ENCODE peak calls at places on chromosomes 7 and 10, in seven cellular contexts. One of them, this sample, is unnamed. For H3K27me3, the result is how much of the 10 kb centered on the place peaks cover.

GRCh38 chr10:91557540-91558231 is 75.2 kb downstream of the PPP1R3C start:
- DNase-seq in stomach: no peak
- DNase-seq in PC-9: no peak
- DNase-seq in AG04450: no peak
- DNase-seq in adrenal gland: no peak
- DNase-seq in body of pancreas: no peak
- DNase-seq in osteoblast: no peak
- DNase-seq in this sample: no peak

GRCh38 chr7:28435152-28435551 is 22.8 kb downstream of the CREB5 start:
- DNase-seq in stomach: no peak
- DNase-seq in PC-9: no peak
- DNase-seq in AG04450: no peak
- DNase-seq in adrenal gland: no peak
- DNase-seq in body of pancreas: no peak
- DNase-seq in osteoblast: no peak
- DNase-seq in this sample: no peak

GRCh38 chr7:48112431-48113165 is 23.5 kb downstream of the UPP1 start:
- DNase-seq in stomach: no peak
- DNase-seq in PC-9: peak
- DNase-seq in AG04450: no peak
- DNase-seq in adrenal gland: no peak
- DNase-seq in body of pancreas: no peak
- DNase-seq in osteoblast: peak
- DNase-seq in this sample: no peak

GRCh38 chr7:156282816-156283215 is 357.8 kb upstream of the RNF32 start:
- DNase-seq in stomach: no peak
- DNase-seq in PC-9: no peak
- DNase-seq in AG04450: no peak
- DNase-seq in adrenal gland: no peak
- DNase-seq in body of pancreas: no peak
- DNase-seq in osteoblast: no peak
- DNase-seq in this sample: no peak

GRCh38 chr10:116767235-116767634 is 24.9 kb upstream of the HSPA12A start:
- DNase-seq in stomach: no peak
- DNase-seq in PC-9: no peak
- DNase-seq in AG04450: no peak
- DNase-seq in adrenal gland: peak
- DNase-seq in body of pancreas: no peak
- DNase-seq in osteoblast: no peak
- DNase-seq in this sample: no peak

GRCh38 chr10:23467024-23467423 is 28.1 kb downstream of the OTUD1 start:
- DNase-seq in stomach: no peak
- DNase-seq in PC-9: no peak
- DNase-seq in AG04450: no peak
- DNase-seq in adrenal gland: no peak
- DNase-seq in body of pancreas: no peak
- DNase-seq in osteoblast: no peak
- DNase-seq in this sample: no peak

GRCh38 chr10:130335336-130335735 is 199.1 kb downstream of the GLRX3 start:
- DNase-seq in stomach: no peak
- DNase-seq in PC-9: no peak
- DNase-seq in AG04450: no peak
- DNase-seq in adrenal gland: no peak
- DNase-seq in body of pancreas: no peak
- DNase-seq in osteoblast: peak
- DNase-seq in this sample: no peak

GRCh38 chr7:106068538-106068961 is 43.6 kb downstream of the SYPL1 start:
- DNase-seq in stomach: no peak
- DNase-seq in PC-9: no peak
- DNase-seq in AG04450: no peak
- DNase-seq in adrenal gland: no peak
- DNase-seq in body of pancreas: no peak
- DNase-seq in osteoblast: no peak
- DNase-seq in this sample: no peak

GRCh38 chr7:96131525-96131924 is 190.4 kb downstream of the SLC25A13 start:
- DNase-seq in stomach: no peak
- DNase-seq in PC-9: no peak
- DNase-seq in AG04450: no peak
- DNase-seq in adrenal gland: no peak
- DNase-seq in body of pancreas: no peak
- DNase-seq in osteoblast: no peak
- DNase-seq in this sample: no peak

GRCh38 chr7:95199779-95200558 is 124.4 kb downstream of the PON1 start:
- DNase-seq in stomach: no peak
- DNase-seq in PC-9: no peak
- DNase-seq in AG04450: peak
- DNase-seq in adrenal gland: peak
- DNase-seq in body of pancreas: peak
- DNase-seq in osteoblast: peak
- DNase-seq in this sample: no peak

GRCh38 chr10:35300063-35300699 is 36.1 kb upstream of the CCNY start:
- DNase-seq in stomach: no peak
- DNase-seq in PC-9: no peak
- DNase-seq in AG04450: no peak
- DNase-seq in adrenal gland: no peak
- DNase-seq in body of pancreas: no peak
- DNase-seq in osteoblast: peak
- DNase-seq in this sample: no peak

GRCh38 chr7:94838717-94839116 is 68.7 kb upstream of the PPP1R9A start:
- DNase-seq in stomach: no peak
- DNase-seq in PC-9: no peak
- DNase-seq in AG04450: no peak
- DNase-seq in adrenal gland: no peak
- DNase-seq in body of pancreas: no peak
- DNase-seq in osteoblast: no peak
- DNase-seq in this sample: no peak

GRCh38 chr7:13801669-13802068 is 187.8 kb downstream of the ETV1 start:
- DNase-seq in stomach: no peak
- DNase-seq in PC-9: no peak
- DNase-seq in AG04450: no peak
- DNase-seq in adrenal gland: no peak
- DNase-seq in body of pancreas: no peak
- DNase-seq in osteoblast: no peak
- DNase-seq in this sample: no peak

GRCh38 chr10:87991946-87992345 is 128.5 kb downstream of the PTEN start:
- DNase-seq in stomach: no peak
- DNase-seq in PC-9: no peak
- DNase-seq in AG04450: no peak
- DNase-seq in adrenal gland: no peak
- DNase-seq in body of pancreas: no peak
- DNase-seq in osteoblast: no peak
- DNase-seq in this sample: no peak

GRCh38 chr10:68598978-68599753 is 39.0 kb downstream of the TET1 start:
- DNase-seq in stomach: peak
- DNase-seq in PC-9: no peak
- DNase-seq in AG04450: peak
- DNase-seq in adrenal gland: peak
- DNase-seq in body of pancreas: peak
- DNase-seq in osteoblast: no peak
- DNase-seq in this sample: no peak

GRCh38 chr10:130929422-130930325 is 381.8 kb downstream of the TCERG1L start:
- DNase-seq in stomach: no peak
- DNase-seq in PC-9: no peak
- DNase-seq in AG04450: no peak
- DNase-seq in adrenal gland: no peak
- DNase-seq in body of pancreas: no peak
- DNase-seq in osteoblast: no peak
- DNase-seq in this sample: no peak

GRCh38 chr7:157520249-157520648 is 183.4 kb downstream of the DNAJB6 start:
- DNase-seq in stomach: no peak
- DNase-seq in PC-9: no peak
- DNase-seq in AG04450: no peak
- DNase-seq in adrenal gland: no peak
- DNase-seq in body of pancreas: no peak
- DNase-seq in osteoblast: no peak
- DNase-seq in this sample: no peak

GRCh38 chr7:70698219-70698832 is 433.6 kb upstream of the GALNT17 start:
- DNase-seq in stomach: no peak
- DNase-seq in PC-9: no peak
- DNase-seq in AG04450: no peak
- DNase-seq in adrenal gland: peak
- DNase-seq in body of pancreas: peak
- DNase-seq in osteoblast: peak
- DNase-seq in this sample: no peak

GRCh38 chr10:88536437-88536836 is 46.7 kb downstream of the RNLS start:
- DNase-seq in stomach: no peak
- DNase-seq in PC-9: no peak
- DNase-seq in AG04450: no peak
- DNase-seq in adrenal gland: no peak
- DNase-seq in body of pancreas: no peak
- DNase-seq in osteoblast: no peak
- DNase-seq in this sample: no peak

GRCh38 chr10:24891823-24892222 is 60.6 kb downstream of the PRTFDC1 start:
- DNase-seq in stomach: no peak
- DNase-seq in PC-9: peak
- DNase-seq in AG04450: peak
- DNase-seq in adrenal gland: no peak
- DNase-seq in body of pancreas: no peak
- DNase-seq in osteoblast: no peak
- DNase-seq in this sample: no peak

GRCh38 chr10:24415455-24416169 is 206.7 kb downstream of the KIAA1217 start:
- DNase-seq in stomach: peak
- DNase-seq in PC-9: no peak
- DNase-seq in AG04450: no peak
- DNase-seq in adrenal gland: peak
- DNase-seq in body of pancreas: peak
- DNase-seq in osteoblast: peak
- DNase-seq in this sample: no peak

GRCh38 chr7:47221826-47222225 is 360.1 kb downstream of the TNS3 start:
- DNase-seq in stomach: no peak
- DNase-seq in PC-9: no peak
- DNase-seq in AG04450: no peak
- DNase-seq in adrenal gland: no peak
- DNase-seq in body of pancreas: no peak
- DNase-seq in osteoblast: no peak
- DNase-seq in this sample: no peak

GRCh38 chr7:22591271-22591670 is 91.3 kb upstream of the STEAP1B start:
- DNase-seq in stomach: no peak
- DNase-seq in PC-9: no peak
- DNase-seq in AG04450: no peak
- DNase-seq in adrenal gland: no peak
- DNase-seq in body of pancreas: no peak
- DNase-seq in osteoblast: no peak
- DNase-seq in this sample: no peak

GRCh38 chr10:104099274-104099673 is 13.6 kb upstream of the COL17A1 start:
- DNase-seq in stomach: no peak
- DNase-seq in PC-9: peak
- DNase-seq in AG04450: no peak
- DNase-seq in adrenal gland: no peak
- DNase-seq in body of pancreas: no peak
- DNase-seq in osteoblast: no peak
- DNase-seq in this sample: no peak

GRCh38 chr7:79520543-79520942 is 67.1 kb upstream of the MAGI2 start:
- DNase-seq in stomach: no peak
- DNase-seq in PC-9: no peak
- DNase-seq in AG04450: no peak
- DNase-seq in adrenal gland: no peak
- DNase-seq in body of pancreas: no peak
- DNase-seq in osteoblast: no peak
- DNase-seq in this sample: no peak

DNA sequence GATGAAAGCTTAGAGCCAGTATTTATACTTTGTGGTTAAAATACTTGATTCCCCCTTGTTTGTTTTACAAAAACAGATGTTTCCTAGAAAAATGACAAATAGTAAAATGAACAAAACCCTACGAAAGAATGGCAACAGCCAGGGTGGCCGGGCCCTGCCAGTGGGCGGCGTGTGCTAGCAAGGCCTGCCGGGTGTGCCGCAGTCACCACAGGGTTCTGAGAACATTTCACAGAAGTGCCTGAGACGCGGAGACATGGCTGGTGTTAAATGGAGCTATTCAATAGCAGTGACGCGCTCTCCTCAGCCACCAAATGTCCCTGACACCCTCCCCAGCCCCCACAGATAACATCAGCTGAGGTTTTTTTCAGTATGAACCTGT is 14.5 kb downstream of the GPR146 start:
- DNase-seq in stomach: no peak
- DNase-seq in PC-9: no peak
- DNase-seq in AG04450: peak
- DNase-seq in adrenal gland: no peak
- DNase-seq in body of pancreas: no peak
- DNase-seq in osteoblast: peak
- DNase-seq in this sample: no peak
- H3K4me3 ChIP-seq in stomach: no peak
- H3K4me3 ChIP-seq in PC-9: no peak
- H3K4me3 ChIP-seq in AG04450: no peak
- H3K4me3 ChIP-seq in adrenal gland: no peak
- H3K4me3 ChIP-seq in body of pancreas: no peak
- H3K4me3 ChIP-seq in osteoblast: no peak
- H3K4me3 ChIP-seq in this sample: no peak

GRCh38 chr10:118971187-118971586 is 58.3 kb upstream of the NANOS1 start:
- DNase-seq in stomach: no peak
- DNase-seq in PC-9: no peak
- DNase-seq in AG04450: no peak
- DNase-seq in adrenal gland: no peak
- DNase-seq in body of pancreas: no peak
- DNase-seq in osteoblast: no peak
- DNase-seq in this sample: no peak
- H3K27me3 ChIP-seq in stomach: under half
- H3K27me3 ChIP-seq in PC-9: under half
- H3K27me3 ChIP-seq in AG04450: under half
- H3K27me3 ChIP-seq in adrenal gland: under half
- H3K27me3 ChIP-seq in body of pancreas: under half
- H3K27me3 ChIP-seq in osteoblast: under half
- H3K27me3 ChIP-seq in this sample: under half

GRCh38 chr7:151824285-151824950 is 52.5 kb downstream of the PRKAG2 start:
- DNase-seq in stomach: no peak
- DNase-seq in PC-9: no peak
- DNase-seq in AG04450: no peak
- DNase-seq in adrenal gland: no peak
- DNase-seq in body of pancreas: no peak
- DNase-seq in osteoblast: no peak
- DNase-seq in this sample: no peak

GRCh38 chr7:151822541-151823181 is 54.3 kb downstream of the PRKAG2 start:
- DNase-seq in stomach: no peak
- DNase-seq in PC-9: no peak
- DNase-seq in AG04450: no peak
- DNase-seq in adrenal gland: no peak
- DNase-seq in body of pancreas: peak
- DNase-seq in osteoblast: peak
- DNase-seq in this sample: no peak

GRCh38 chr7:151825711-151826110 is 51.2 kb downstream of the PRKAG2 start:
- DNase-seq in stomach: no peak
- DNase-seq in PC-9: no peak
- DNase-seq in AG04450: no peak
- DNase-seq in adrenal gland: peak
- DNase-seq in body of pancreas: no peak
- DNase-seq in osteoblast: no peak
- DNase-seq in this sample: no peak

GRCh38 chr7:151821806-151822540 is 54.9 kb downstream of the PRKAG2 start:
- DNase-seq in stomach: no peak
- DNase-seq in PC-9: no peak
- DNase-seq in AG04450: no peak
- DNase-seq in adrenal gland: no peak
- DNase-seq in body of pancreas: no peak
- DNase-seq in osteoblast: no peak
- DNase-seq in this sample: no peak

GRCh38 chr7:151823783-151824182 is 53.1 kb downstream of the PRKAG2 start:
- DNase-seq in stomach: no peak
- DNase-seq in PC-9: no peak
- DNase-seq in AG04450: no peak
- DNase-seq in adrenal gland: no peak
- DNase-seq in body of pancreas: no peak
- DNase-seq in osteoblast: no peak
- DNase-seq in this sample: no peak
- H3K27ac ChIP-seq in stomach: peak
- H3K27ac ChIP-seq in PC-9: no peak
- H3K27ac ChIP-seq in AG04450: no peak
- H3K27ac ChIP-seq in adrenal gland: no peak
- H3K27ac ChIP-seq in body of pancreas: no peak
- H3K27ac ChIP-seq in osteoblast: no peak
- H3K27ac ChIP-seq in this sample: peak

GRCh38 chr10:125023862-125024495 is 82.1 kb downstream of the ZRANB1 start:
- DNase-seq in stomach: peak
- DNase-seq in PC-9: no peak
- DNase-seq in AG04450: no peak
- DNase-seq in adrenal gland: no peak
- DNase-seq in body of pancreas: peak
- DNase-seq in osteoblast: no peak
- DNase-seq in this sample: no peak
- H3K4me3 ChIP-seq in stomach: peak
- H3K4me3 ChIP-seq in PC-9: no peak
- H3K4me3 ChIP-seq in AG04450: no peak
- H3K4me3 ChIP-seq in adrenal gland: no peak
- H3K4me3 ChIP-seq in body of pancreas: no peak
- H3K4me3 ChIP-seq in osteoblast: no peak
- H3K4me3 ChIP-seq in this sample: no peak

This sample was measured in esophagus squamous epithelium.